ENCODE peak calls at places on chromosome 12, in seven cellular contexts. One of them, this sample, is unnamed.

GRCh38 chr12:130961921-130962326 is 8.2 kb downstream of the ADGRD1 start:
- DNase-seq in tibial nerve: no peak
- DNase-seq in coronary artery: no peak
- DNase-seq in choroid plexus epithelial cell: no peak
- DNase-seq in cardiac muscle cell: peak
- DNase-seq in fibroblast of villous mesenchyme: no peak
- DNase-seq in HCT116: no peak
- DNase-seq in this sample: no peak

GRCh38 chr12:57811028-57811755 is 7.3 kb downstream of the AVIL start:
- DNase-seq in cardiac muscle cell: no peak
- DNase-seq in tibial nerve: no peak
- DNase-seq in choroid plexus epithelial cell: no peak
- DNase-seq in fibroblast of villous mesenchyme: no peak
- DNase-seq in HCT116: no peak
- DNase-seq in coronary artery: no peak
- DNase-seq in this sample: no peak

GRCh38 chr12:47078733-47079364 is 572 bp upstream of the PCED1B start:
- DNase-seq in HCT116: no peak
- DNase-seq in coronary artery: no peak
- DNase-seq in tibial nerve: no peak
- DNase-seq in cardiac muscle cell: peak
- DNase-seq in fibroblast of villous mesenchyme: no peak
- DNase-seq in choroid plexus epithelial cell: no peak
- DNase-seq in this sample: no peak

GRCh38 chr12:66688836-66689439 is 10.1 kb upstream of the GRIP1 start:
- DNase-seq in fibroblast of villous mesenchyme: peak
- DNase-seq in HCT116: peak
- DNase-seq in cardiac muscle cell: peak
- DNase-seq in tibial nerve: no peak
- DNase-seq in coronary artery: no peak
- DNase-seq in choroid plexus epithelial cell: peak
- DNase-seq in this sample: peak

GRCh38 chr12:125683748-125684381 is 618.6 kb downstream of the AACS start:
- DNase-seq in tibial nerve: no peak
- DNase-seq in HCT116: no peak
- DNase-seq in cardiac muscle cell: peak
- DNase-seq in fibroblast of villous mesenchyme: no peak
- DNase-seq in coronary artery: no peak
- DNase-seq in choroid plexus epithelial cell: no peak
- DNase-seq in this sample: no peak

GRCh38 chr12:77401480-77402105 is 336.2 kb upstream of the E2F7 start:
- DNase-seq in choroid plexus epithelial cell: no peak
- DNase-seq in cardiac muscle cell: no peak
- DNase-seq in coronary artery: no peak
- DNase-seq in HCT116: no peak
- DNase-seq in fibroblast of villous mesenchyme: no peak
- DNase-seq in tibial nerve: no peak
- DNase-seq in this sample: no peak

GRCh38 chr12:89817501-89818226 is 109.0 kb upstream of the ATP2B1 start:
- DNase-seq in choroid plexus epithelial cell: peak
- DNase-seq in fibroblast of villous mesenchyme: peak
- DNase-seq in HCT116: no peak
- DNase-seq in cardiac muscle cell: no peak
- DNase-seq in coronary artery: no peak
- DNase-seq in tibial nerve: no peak
- DNase-seq in this sample: no peak

GRCh38 chr12:56188786-56189335 is 422 bp downstream of the SMARCC2 start:
- DNase-seq in coronary artery: no peak
- DNase-seq in cardiac muscle cell: peak
- DNase-seq in choroid plexus epithelial cell: no peak
- DNase-seq in fibroblast of villous mesenchyme: no peak
- DNase-seq in tibial nerve: no peak
- DNase-seq in HCT116: no peak
- DNase-seq in this sample: no peak

GRCh38 chr12:28164644-28165313 is 25.5 kb upstream of the CCDC91 start:
- DNase-seq in tibial nerve: no peak
- DNase-seq in fibroblast of villous mesenchyme: no peak
- DNase-seq in choroid plexus epithelial cell: peak
- DNase-seq in coronary artery: no peak
- DNase-seq in HCT116: no peak
- DNase-seq in cardiac muscle cell: no peak
- DNase-seq in this sample: no peak

GRCh38 chr12:80129895-80130535 is 30.7 kb downstream of the OTOGL start:
- DNase-seq in choroid plexus epithelial cell: peak
- DNase-seq in fibroblast of villous mesenchyme: no peak
- DNase-seq in HCT116: no peak
- DNase-seq in coronary artery: no peak
- DNase-seq in cardiac muscle cell: peak
- DNase-seq in tibial nerve: no peak
- DNase-seq in this sample: no peak

GRCh38 chr12:128052341-128052740 is 214.6 kb upstream of the TMEM132C start:
- DNase-seq in fibroblast of villous mesenchyme: no peak
- DNase-seq in coronary artery: no peak
- DNase-seq in tibial nerve: no peak
- DNase-seq in HCT116: no peak
- DNase-seq in choroid plexus epithelial cell: peak
- DNase-seq in cardiac muscle cell: no peak
- DNase-seq in this sample: no peak

GRCh38 chr12:59404109-59404650 is 191.6 kb upstream of the SLC16A7 start:
- DNase-seq in coronary artery: no peak
- DNase-seq in cardiac muscle cell: no peak
- DNase-seq in tibial nerve: no peak
- DNase-seq in HCT116: no peak
- DNase-seq in choroid plexus epithelial cell: no peak
- DNase-seq in fibroblast of villous mesenchyme: no peak
- DNase-seq in this sample: no peak

GRCh38 chr12:59401862-59402261 is 194.0 kb upstream of the SLC16A7 start:
- DNase-seq in tibial nerve: no peak
- DNase-seq in coronary artery: no peak
- DNase-seq in choroid plexus epithelial cell: no peak
- DNase-seq in HCT116: no peak
- DNase-seq in cardiac muscle cell: no peak
- DNase-seq in fibroblast of villous mesenchyme: no peak
- DNase-seq in this sample: no peak

GRCh38 chr12:59405992-59406391 is 189.8 kb upstream of the SLC16A7 start:
- DNase-seq in coronary artery: no peak
- DNase-seq in choroid plexus epithelial cell: no peak
- DNase-seq in tibial nerve: no peak
- DNase-seq in HCT116: no peak
- DNase-seq in fibroblast of villous mesenchyme: no peak
- DNase-seq in cardiac muscle cell: no peak
- DNase-seq in this sample: no peak

GRCh38 chr12:59407799-59408198 is 188.0 kb upstream of the SLC16A7 start:
- DNase-seq in HCT116: no peak
- DNase-seq in tibial nerve: no peak
- DNase-seq in fibroblast of villous mesenchyme: no peak
- DNase-seq in choroid plexus epithelial cell: no peak
- DNase-seq in coronary artery: no peak
- DNase-seq in cardiac muscle cell: no peak
- DNase-seq in this sample: no peak

DNA sequence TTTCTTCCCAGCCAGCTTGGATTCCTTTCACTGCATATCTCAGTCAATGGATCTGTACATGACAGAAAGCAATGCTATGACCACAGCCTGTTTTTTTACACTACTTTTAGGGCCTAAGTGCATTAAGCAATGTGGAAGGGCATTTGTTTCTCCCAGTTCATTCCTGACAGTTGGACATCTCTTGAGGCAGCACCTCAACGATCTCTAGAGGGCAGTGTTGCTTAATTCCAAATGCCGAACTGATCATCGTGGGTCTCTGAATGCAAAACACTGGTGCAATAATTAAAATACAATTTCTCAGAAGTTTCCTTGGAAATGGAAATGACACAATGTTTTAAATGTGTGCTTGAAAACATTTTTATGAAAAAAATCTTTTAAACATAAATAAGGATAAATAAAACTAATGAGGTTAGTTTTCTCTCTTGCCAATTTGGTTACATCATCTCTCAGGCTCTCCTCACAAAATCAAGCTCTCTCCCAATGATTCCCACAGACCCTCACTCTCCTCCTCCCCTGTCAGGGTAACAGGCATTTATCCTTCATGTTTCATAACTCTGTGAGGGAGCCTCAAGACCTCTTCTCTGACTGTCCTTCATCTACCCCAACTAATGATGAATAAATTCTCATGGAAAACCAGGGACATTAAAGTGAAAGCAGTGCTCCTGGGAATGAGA is 192.4 kb upstream of the SLC16A7 start:
- DNase-seq in tibial nerve: peak
- DNase-seq in HCT116: peak
- DNase-seq in coronary artery: no peak
- DNase-seq in fibroblast of villous mesenchyme: peak
- DNase-seq in choroid plexus epithelial cell: peak
- DNase-seq in cardiac muscle cell: peak
- DNase-seq in this sample: peak
- H3K4me3 ChIP-seq in tibial nerve: no peak
- H3K4me3 ChIP-seq in HCT116: peak
- H3K4me3 ChIP-seq in coronary artery: peak
- H3K4me3 ChIP-seq in fibroblast of villous mesenchyme: peak
- H3K4me3 ChIP-seq in choroid plexus epithelial cell: peak
- H3K4me3 ChIP-seq in cardiac muscle cell: no peak
- H3K4me3 ChIP-seq in this sample: no peak

GRCh38 chr12:117403586-117404139 is 42.2 kb upstream of the NOS1 start:
- DNase-seq in HCT116: no peak
- DNase-seq in cardiac muscle cell: no peak
- DNase-seq in fibroblast of villous mesenchyme: no peak
- DNase-seq in choroid plexus epithelial cell: no peak
- DNase-seq in coronary artery: peak
- DNase-seq in tibial nerve: no peak
- DNase-seq in this sample: no peak

GRCh38 chr12:117404940-117405339 is 43.5 kb upstream of the NOS1 start:
- DNase-seq in cardiac muscle cell: no peak
- DNase-seq in choroid plexus epithelial cell: no peak
- DNase-seq in tibial nerve: no peak
- DNase-seq in HCT116: no peak
- DNase-seq in fibroblast of villous mesenchyme: no peak
- DNase-seq in coronary artery: peak
- DNase-seq in this sample: no peak

GRCh38 chr12:117404203-117404853 is 42.9 kb upstream of the NOS1 start:
- DNase-seq in tibial nerve: no peak
- DNase-seq in coronary artery: peak
- DNase-seq in HCT116: no peak
- DNase-seq in cardiac muscle cell: no peak
- DNase-seq in fibroblast of villous mesenchyme: no peak
- DNase-seq in choroid plexus epithelial cell: no peak
- DNase-seq in this sample: no peak

GRCh38 chr12:117400912-117401311 is 39.5 kb upstream of the NOS1 start:
- DNase-seq in coronary artery: peak
- DNase-seq in tibial nerve: no peak
- DNase-seq in choroid plexus epithelial cell: no peak
- DNase-seq in cardiac muscle cell: no peak
- DNase-seq in fibroblast of villous mesenchyme: no peak
- DNase-seq in HCT116: no peak
- DNase-seq in this sample: no peak

GRCh38 chr12:117402363-117402762 is 40.9 kb upstream of the NOS1 start:
- DNase-seq in tibial nerve: no peak
- DNase-seq in choroid plexus epithelial cell: no peak
- DNase-seq in cardiac muscle cell: no peak
- DNase-seq in fibroblast of villous mesenchyme: no peak
- DNase-seq in coronary artery: peak
- DNase-seq in HCT116: no peak
- DNase-seq in this sample: no peak
- H3K4me3 ChIP-seq in tibial nerve: no peak
- H3K4me3 ChIP-seq in choroid plexus epithelial cell: no peak
- H3K4me3 ChIP-seq in cardiac muscle cell: no peak
- H3K4me3 ChIP-seq in fibroblast of villous mesenchyme: no peak
- H3K4me3 ChIP-seq in coronary artery: no peak
- H3K4me3 ChIP-seq in HCT116: no peak
- H3K4me3 ChIP-seq in this sample: no peak

GRCh38 chr12:2386566-2386965 is 333.8 kb downstream of the CACNA1C start:
- DNase-seq in tibial nerve: no peak
- DNase-seq in cardiac muscle cell: no peak
- DNase-seq in choroid plexus epithelial cell: no peak
- DNase-seq in fibroblast of villous mesenchyme: no peak
- DNase-seq in coronary artery: peak
- DNase-seq in HCT116: no peak
- DNase-seq in this sample: no peak

GRCh38 chr12:2383276-2384028 is 330.7 kb downstream of the CACNA1C start:
- DNase-seq in choroid plexus epithelial cell: no peak
- DNase-seq in tibial nerve: no peak
- DNase-seq in coronary artery: peak
- DNase-seq in HCT116: no peak
- DNase-seq in cardiac muscle cell: no peak
- DNase-seq in fibroblast of villous mesenchyme: no peak
- DNase-seq in this sample: no peak

GRCh38 chr12:2385529-2385928 is 332.7 kb downstream of the CACNA1C start:
- DNase-seq in tibial nerve: no peak
- DNase-seq in choroid plexus epithelial cell: no peak
- DNase-seq in HCT116: no peak
- DNase-seq in cardiac muscle cell: no peak
- DNase-seq in fibroblast of villous mesenchyme: no peak
- DNase-seq in coronary artery: peak
- DNase-seq in this sample: no peak

GRCh38 chr12:2384029-2384386 is 331.2 kb downstream of the CACNA1C start:
- DNase-seq in cardiac muscle cell: no peak
- DNase-seq in coronary artery: peak
- DNase-seq in HCT116: no peak
- DNase-seq in tibial nerve: peak
- DNase-seq in fibroblast of villous mesenchyme: no peak
- DNase-seq in choroid plexus epithelial cell: no peak
- DNase-seq in this sample: no peak

DNA sequence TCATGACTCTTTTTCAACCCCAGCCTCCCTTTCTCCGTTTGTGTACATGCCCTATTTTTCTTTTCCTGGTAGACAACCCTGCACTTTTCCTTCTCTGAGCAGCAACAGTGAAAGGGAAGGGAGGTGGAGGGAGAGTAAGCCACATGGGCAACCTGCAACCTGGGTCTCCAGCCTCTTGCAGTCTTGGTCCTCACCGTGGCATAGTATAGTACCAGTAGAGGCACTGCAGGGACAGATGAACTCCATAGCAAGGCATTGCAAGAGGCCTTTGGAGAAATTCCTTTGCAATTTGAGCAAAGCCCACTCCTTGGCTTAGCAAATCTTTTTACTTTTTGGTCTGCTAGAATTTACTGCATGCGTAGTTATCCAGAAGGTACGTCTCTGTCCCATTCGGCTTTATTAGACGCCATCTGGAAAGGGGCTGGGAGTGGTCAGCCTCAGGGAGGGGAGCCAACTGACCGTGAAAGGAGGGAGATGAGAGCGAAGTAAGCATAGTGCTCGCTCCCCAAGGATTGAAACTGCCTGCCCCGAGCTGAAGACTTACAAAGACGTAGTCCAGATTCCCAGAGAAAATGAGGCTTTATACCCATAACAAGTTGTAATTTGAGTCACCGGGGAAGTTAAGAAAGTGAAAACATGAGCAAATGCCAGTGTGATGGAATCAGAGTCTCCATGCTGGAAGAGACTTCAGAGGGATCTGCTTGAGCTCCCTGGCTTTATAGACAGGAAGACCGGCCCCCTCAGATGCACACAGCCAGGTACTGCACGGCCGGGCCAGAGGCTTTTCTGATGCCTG is 331.9 kb downstream of the CACNA1C start:
- DNase-seq in choroid plexus epithelial cell: peak
- DNase-seq in fibroblast of villous mesenchyme: peak
- DNase-seq in tibial nerve: peak
- DNase-seq in HCT116: no peak
- DNase-seq in coronary artery: peak
- DNase-seq in cardiac muscle cell: no peak
- DNase-seq in this sample: no peak
- H3K4me3 ChIP-seq in choroid plexus epithelial cell: no peak
- H3K4me3 ChIP-seq in fibroblast of villous mesenchyme: peak
- H3K4me3 ChIP-seq in tibial nerve: no peak
- H3K4me3 ChIP-seq in HCT116: no peak
- H3K4me3 ChIP-seq in coronary artery: peak
- H3K4me3 ChIP-seq in cardiac muscle cell: no peak
- H3K4me3 ChIP-seq in this sample: no peak

GRCh38 chr12:52023976-52024688 is 17.4 kb downstream of the TAMALIN start:
- DNase-seq in choroid plexus epithelial cell: no peak
- DNase-seq in coronary artery: no peak
- DNase-seq in HCT116: no peak
- DNase-seq in cardiac muscle cell: no peak
- DNase-seq in tibial nerve: no peak
- DNase-seq in fibroblast of villous mesenchyme: no peak
- DNase-seq in this sample: no peak
- H3K4me3 ChIP-seq in choroid plexus epithelial cell: peak
- H3K4me3 ChIP-seq in coronary artery: peak
- H3K4me3 ChIP-seq in HCT116: peak
- H3K4me3 ChIP-seq in cardiac muscle cell: peak
- H3K4me3 ChIP-seq in tibial nerve: peak
- H3K4me3 ChIP-seq in fibroblast of villous mesenchyme: peak
- H3K4me3 ChIP-seq in this sample: peak